ENCODE peak calls at places on chromosomes 16 and 17, in four cellular contexts. Z is tibial nerve, D is stomach, H is PC-9. V is an unnamed sample.

GRCh38 chr17:76542984-76543383 is 3.1 kb downstream of the PRCD start:
- DNase-seq in Z (no peak), D (no peak), H (no peak), V (no peak)

GRCh38 chr17:49548506-49549310 is 27.0 kb upstream of the NXPH3 start:
- DNase-seq in Z (peak; percentile 62), D (peak; percentile 55), H (peak; percentile 53), V (no peak)

GRCh38 chr17:5467416-5467815 is 1.4 kb downstream of the DHX33 start:
- DNase-seq in Z (no peak), D (no peak), H (no peak), V (no peak)

GRCh38 chr16:4660454-4661007 is 32.8 kb upstream of the NUDT16L1 start:
- DNase-seq in Z (no peak), D (peak; percentile 70), H (no peak), V (peak; percentile 46)

GRCh38 chr17:6567528-6568185 is 11.3 kb upstream of the PITPNM3 start:
- DNase-seq in Z (no peak), D (peak; percentile 49), H (peak; percentile 59), V (no peak)

GRCh38 chr17:35235917-35236316 is 7.0 kb upstream of the SLFN5 start:
- DNase-seq in Z (no peak), D (no peak), H (no peak), V (no peak)

GRCh38 chr17:65797809-65798208 is 236.4 kb upstream of the AXIN2 start:
- DNase-seq in Z (no peak), D (no peak), H (no peak), V (no peak)

GRCh38 chr17:74745548-74746177 is 2.8 kb upstream of the NHERF1 start:
- DNase-seq in Z (no peak), D (no peak), H (no peak), V (no peak)

GRCh38 chr16:71489122-71489521 is at the start of gene ZNF19:
- DNase-seq in Z (no peak), D (no peak), H (no peak), V (no peak)

GRCh38 chr16:66374176-66374575 is 7.7 kb downstream of the CDH5 start:
- DNase-seq in Z (no peak), D (no peak), H (no peak), V (no peak)

GRCh38 chr17:39999067-39999466 is 16.2 kb upstream of the CSF3 start:
- DNase-seq in Z (no peak), D (no peak), H (no peak), V (no peak)

GRCh38 chr17:79829457-79829856 is 9.8 kb downstream of the CBX4 start:
- DNase-seq in Z (no peak), D (no peak), H (no peak), V (no peak)

GRCh38 chr17:13323990-13324389 is 277.7 kb downstream of the HS3ST3A1 start:
- DNase-seq in Z (no peak), D (no peak), H (no peak), V (no peak)

GRCh38 chr16:75494696-75495601 is at the start of gene CHST6:
- DNase-seq in Z (no peak), D (no peak), H (peak; percentile 65), V (no peak)

GRCh38 chr16:66205287-66206167 is 161.0 kb upstream of the CDH5 start:
- DNase-seq in Z (no peak), D (no peak), H (no peak), V (no peak)

GRCh38 chr16:72139908-72140307 is 32.0 kb downstream of the PMFBP1 start:
- DNase-seq in Z (no peak), D (no peak), H (no peak), V (no peak)

DNA sequence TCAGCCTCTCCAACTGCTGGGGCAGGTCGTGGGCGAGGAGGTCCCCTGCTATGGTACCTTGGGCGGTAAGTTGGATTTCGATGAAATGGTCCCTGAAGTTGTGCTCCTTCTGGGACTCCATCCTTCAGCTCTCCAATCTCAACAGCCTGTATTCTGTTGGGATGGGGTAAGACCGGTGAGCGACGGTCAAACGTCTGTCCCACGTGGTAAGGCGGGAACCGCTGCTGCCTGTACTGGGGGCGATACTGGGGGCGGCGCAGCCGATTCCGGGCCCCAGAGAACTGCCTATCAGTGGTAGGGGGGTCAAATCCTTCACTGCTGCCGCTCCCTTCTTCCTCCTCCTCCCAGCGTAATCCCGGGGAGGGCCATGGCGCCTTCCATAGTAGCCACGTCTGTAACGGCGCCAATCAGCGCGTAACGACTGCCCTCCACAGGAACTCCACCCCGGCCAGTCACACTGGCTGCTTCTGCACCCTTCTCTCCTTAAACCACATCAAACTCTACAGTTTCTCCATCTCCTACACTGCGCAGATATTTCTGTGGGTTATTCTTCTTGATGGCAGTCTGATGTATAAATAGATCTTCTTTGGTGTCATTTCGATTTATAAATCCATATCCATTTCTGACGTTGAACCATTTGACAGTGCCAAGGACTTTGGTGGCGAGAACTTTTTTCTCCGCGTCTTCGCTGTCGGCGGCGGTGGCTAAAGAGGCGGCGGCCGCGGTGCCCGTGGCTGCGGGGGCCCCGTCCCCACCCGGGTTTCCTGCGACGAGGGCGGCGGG is 41.1 kb downstream of the AHSP start:
- DNase-seq in Z (no peak), D (peak; percentile 65), H (no peak), V (no peak)
- TF ChIP-seq CTCF in Z (no peak), D (peak; percentile 31), H (no peak), V (no peak)

GRCh38 chr16:82935781-82936180 is 309.0 kb downstream of the CDH13 start:
- DNase-seq in Z (no peak), D (no peak), H (no peak), V (no peak)
- H3K9me3 ChIP-seq in Z (no peaks in the 10 kb centered on the region), D (peaks cover 21% of the 10 kb centered on the region), H (no peaks in the 10 kb centered on the region), V (peaks cover 5% of the 10 kb centered on the region)

DNA sequence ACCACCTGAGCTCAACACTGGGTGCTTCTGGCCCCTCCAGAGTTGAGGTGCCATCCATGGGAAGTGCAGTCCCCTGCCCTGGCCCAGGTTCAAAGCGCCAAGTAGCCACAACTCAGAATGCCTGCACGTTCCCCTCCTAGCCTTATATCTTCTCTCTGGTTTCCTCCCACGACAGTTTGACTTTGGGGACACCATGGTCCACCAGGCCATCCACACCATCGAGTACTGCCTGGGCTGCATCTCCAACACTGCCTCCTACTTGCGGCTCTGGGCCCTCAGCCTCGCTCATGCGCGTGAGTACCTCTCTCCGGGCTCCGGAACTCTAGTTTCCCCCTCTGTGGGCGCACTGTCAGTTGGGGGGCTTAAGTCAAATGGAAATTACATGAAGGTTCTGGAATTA is 22.4 kb upstream of the NAGLU start:
- DNase-seq in Z (no peak), D (no peak), H (no peak), V (no peak)
- H3K27ac ChIP-seq in Z (peak overlapping the region; percentile 68), D (peak overlapping the region; percentile 91), H (no peak overlapping the region), V (no peak overlapping the region)

DNA sequence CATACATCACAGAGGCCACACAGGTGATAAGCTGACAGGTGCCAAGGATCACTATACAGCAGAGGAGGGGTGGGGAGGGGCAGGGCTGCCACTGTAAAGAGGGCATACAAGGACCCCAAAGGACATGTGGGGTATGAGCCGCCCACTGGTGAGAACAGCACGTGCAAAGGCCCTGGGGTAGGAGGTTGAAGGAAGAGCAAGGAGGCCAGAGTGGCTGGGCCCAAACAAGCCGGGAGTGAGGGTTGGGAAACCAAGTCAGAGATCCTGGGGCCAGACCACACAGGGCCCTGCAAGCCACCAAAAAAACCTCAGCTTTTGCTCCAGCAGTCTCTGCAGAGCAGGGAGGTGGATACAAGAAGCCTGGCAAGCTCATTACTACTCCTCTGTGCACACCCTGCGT is 6.5 kb downstream of the NATD1 start:
- DNase-seq in Z (no peak), D (no peak), H (no peak), V (no peak)
- TF ChIP-seq CTCF in Z (no peak), D (no peak), H (no peak), V (no peak)

DNA sequence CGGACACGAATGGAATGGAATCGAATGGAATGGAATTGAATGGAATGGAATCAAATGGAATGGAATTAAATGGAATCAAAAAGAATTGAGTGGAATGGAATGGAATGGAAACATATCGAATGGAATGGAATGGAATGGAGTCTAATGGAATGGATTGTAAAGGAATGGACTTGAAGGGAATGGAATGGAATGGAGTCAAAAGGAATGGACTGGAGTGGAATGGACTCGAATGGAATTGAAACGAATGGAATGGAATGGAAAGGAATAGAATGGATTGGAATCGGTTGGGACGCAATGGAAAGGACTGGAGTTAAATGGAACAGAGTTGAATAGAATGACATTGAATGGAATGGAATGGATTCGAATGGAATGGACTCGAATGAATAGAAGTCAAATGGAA is 486.9 kb upstream of the WSB1 start:
- DNase-seq in Z (no peak), D (no peak), H (no peak), V (no peak)
- H3K9me3 ChIP-seq in Z (no peaks in the 10 kb centered on the region), D (peaks cover 83% of the 10 kb centered on the region), H (peaks cover 43% of the 10 kb centered on the region), V (peaks cover 54% of the 10 kb centered on the region)

GRCh38 chr17:17419621-17420020 is 57.2 kb upstream of the MED9 start:
- DNase-seq in Z (no peak), D (no peak), H (no peak), V (no peak)

GRCh38 chr17:17421346-17422216 is 55.2 kb upstream of the MED9 start:
- DNase-seq in Z (no peak), D (no peak), H (no peak), V (no peak)

GRCh38 chr17:17419166-17419565 is 57.6 kb upstream of the MED9 start:
- DNase-seq in Z (no peak), D (no peak), H (no peak), V (no peak)

GRCh38 chr17:17420561-17421269 is 56.1 kb upstream of the MED9 start:
- DNase-seq in Z (peak; percentile 93), D (no peak), H (no peak), V (no peak)

DNA sequence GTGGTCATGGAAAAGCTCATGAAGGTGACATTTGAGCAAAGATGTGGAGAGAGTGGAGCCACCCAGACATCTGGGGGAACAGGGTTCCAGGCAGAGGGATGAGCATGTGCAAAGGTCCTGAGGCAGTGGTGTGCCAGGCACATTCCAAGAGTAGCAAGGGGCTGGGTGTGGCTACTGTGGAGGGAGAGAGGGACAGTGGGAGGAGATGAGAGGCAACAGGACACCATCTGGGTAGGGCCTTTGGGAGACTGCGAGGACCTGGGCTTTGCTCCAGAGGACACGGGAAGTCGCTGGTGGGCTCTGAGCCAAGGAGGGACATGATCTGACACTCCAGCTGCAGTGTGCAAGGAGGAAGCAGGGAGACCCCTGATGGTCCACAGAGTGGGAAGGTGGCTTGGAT is 56.8 kb upstream of the MED9 start:
- DNase-seq in Z (peak; percentile 44), D (no peak), H (no peak), V (no peak)
- H3K27ac ChIP-seq in Z (no peak overlapping the region), D (peak overlapping the region; percentile 28), H (no peak overlapping the region), V (no peak overlapping the region)

DNA sequence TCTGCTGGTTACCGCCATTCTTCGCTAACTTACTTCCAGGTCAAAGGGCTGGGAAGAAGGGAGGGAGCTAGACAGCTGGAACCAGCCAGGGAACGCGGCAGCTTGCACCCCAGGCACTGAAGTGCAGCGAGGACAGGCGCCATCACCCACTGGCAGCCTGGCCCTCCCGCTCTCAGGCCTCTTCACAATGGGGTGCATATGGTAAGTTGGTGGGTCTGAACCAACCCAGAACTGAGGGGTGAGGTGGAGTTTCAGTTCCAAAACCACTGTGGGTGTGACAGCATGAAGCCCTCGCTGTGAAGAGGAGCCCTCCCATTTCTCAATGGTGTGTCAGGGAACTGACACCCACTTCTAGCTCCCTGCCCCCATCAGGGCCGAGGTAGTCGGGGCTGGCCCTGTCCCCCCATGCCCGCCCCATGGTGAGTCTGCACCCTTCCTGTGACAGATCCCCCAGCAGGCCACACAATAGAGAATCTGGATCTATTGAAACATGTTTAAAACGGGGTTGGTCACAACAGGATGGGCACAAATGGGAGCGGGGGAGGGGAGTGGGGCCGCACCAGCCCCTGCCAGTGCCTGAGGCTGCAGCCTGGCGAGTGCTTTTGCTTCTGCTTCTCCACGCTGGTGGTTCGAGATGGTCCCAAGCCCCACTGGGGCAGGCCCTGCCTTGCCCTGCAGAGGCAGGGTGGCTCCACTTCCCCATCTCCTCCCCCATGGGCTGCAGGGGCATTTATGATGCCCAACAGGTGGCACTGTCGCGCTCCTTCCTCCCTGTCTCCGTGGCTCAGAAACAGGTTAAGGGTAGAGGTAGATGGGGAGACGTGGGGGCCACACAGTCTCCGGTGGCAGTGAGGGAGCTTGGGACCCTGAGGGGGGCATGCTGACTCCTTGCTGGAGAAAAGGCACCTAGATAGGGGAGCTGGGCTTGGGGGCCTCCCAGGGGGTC is 2.3 kb downstream of the LIMD2 start:
- DNase-seq in Z (no peak), D (peak; percentile 73), H (peak; percentile 42), V (peak; percentile 85)
- TF ChIP-seq CTCF in Z (peak; percentile 54), D (peak; percentile 37), H (peak; percentile 60), V (peak; percentile 82)